ENCODE peak calls at places on chromosome 16, in nine cellular contexts. A is NCI-H1105 treated with DMSO at 0.1 percent for 48 hours; X is brain pericyte; H is Right ventricle myocardium superior; N is ACHN; Y is IMR-90; I is M059J; V is activated CD8-positive, alpha-beta T cell treated with anti-CD3 and anti-CD28 coated beads, Interleukin-2, amount 10 ng/mL, durations not matched to agents 7 days and 5 days; J is brain microvascular endothelial cell. R is an unnamed sample.

GRCh38 chr16:57284206-57284951 is at the start of gene PLLP:
- DNase-seq in I (peak), A (peak), X (no peak), Y (peak), N (peak), V (no peak), J (no peak), H (no peak), R (peak)

GRCh38 chr16:53429221-53429943 is 4.9 kb upstream of the RBL2 start:
- DNase-seq in N (no peak), H (no peak), A (peak), X (no peak), I (peak), J (peak), V (no peak), Y (peak), R (peak)

GRCh38 chr16:81036751-81037350 is 1.2 kb downstream of the ATMIN start:
- DNase-seq in I (no peak), X (no peak), H (no peak), J (no peak), V (no peak), A (no peak), N (no peak), Y (no peak), R (peak)

GRCh38 chr16:86609115-86609514 is 30.8 kb downstream of the FOXL1 start:
- DNase-seq in N (peak), V (no peak), I (peak), J (peak), A (no peak), Y (peak), X (no peak), H (no peak), R (no peak)

GRCh38 chr16:14302031-14302398 is 230.9 kb downstream of the MRTFB start:
- DNase-seq in H (peak), I (peak), X (no peak), N (peak), A (peak), Y (peak), V (no peak), J (no peak), R (peak)

GRCh38 chr16:57926041-57926440 is 44.9 kb downstream of the CNGB1 start:
- DNase-seq in Y (no peak), V (no peak), N (no peak), J (no peak), X (no peak), H (no peak), A (no peak), I (no peak), R (no peak)

GRCh38 chr16:69072640-69072974 is 32.8 kb upstream of the HAS3 start:
- DNase-seq in J (no peak), H (no peak), A (no peak), I (no peak), N (no peak), V (no peak), Y (no peak), X (no peak), R (no peak)

GRCh38 chr16:88650749-88651275 is at the start of gene CYBA:
- DNase-seq in H (peak), Y (peak), J (peak), N (peak), V (peak), A (peak), I (no peak), X (no peak), R (peak)

GRCh38 chr16:5938607-5939006 is 841.0 kb upstream of the EEF2KMT start:
- DNase-seq in Y (no peak), A (no peak), H (no peak), X (no peak), N (no peak), J (no peak), I (no peak), V (no peak), R (no peak)

GRCh38 chr16:75697571-75697970 is 3.7 kb downstream of the DUXB start:
- DNase-seq in H (no peak), J (no peak), N (no peak), I (no peak), V (no peak), Y (no peak), A (no peak), X (no peak), R (no peak)

GRCh38 chr16:58638148-58639036 is 8.8 kb upstream of the CNOT1 start:
- DNase-seq in J (peak), I (peak), A (no peak), N (peak), V (no peak), Y (peak), H (peak), X (no peak), R (peak)

GRCh38 chr16:2415085-2415484 is 14.2 kb upstream of the CCNF start:
- DNase-seq in V (no peak), I (no peak), Y (no peak), N (no peak), A (no peak), H (no peak), X (no peak), J (no peak), R (no peak)

GRCh38 chr16:67740391-67740790 is 21.3 kb upstream of the GFOD2 start:
- DNase-seq in Y (no peak), H (no peak), V (no peak), I (no peak), J (no peak), A (no peak), N (no peak), X (no peak), R (no peak)

GRCh38 chr16:10878644-10879498 is 1.9 kb downstream of the CIITA start:
- DNase-seq in H (peak), V (peak), Y (peak), I (peak), N (peak), A (no peak), X (no peak), J (peak), R (peak)

GRCh38 chr16:53695070-53695469 is 8.6 kb downstream of the RPGRIP1L start:
- DNase-seq in V (no peak), N (no peak), I (peak), X (no peak), H (no peak), A (no peak), J (peak), Y (peak), R (no peak)

GRCh38 chr16:67987460-67988160 is 7.3 kb upstream of the DPEP3 start:
- DNase-seq in N (no peak), A (no peak), Y (no peak), I (peak), X (no peak), V (no peak), J (no peak), H (no peak), R (no peak)

GRCh38 chr16:68707341-68708152 is 29.5 kb upstream of the CDH1 start:
- DNase-seq in V (no peak), H (peak), J (peak), N (peak), Y (no peak), A (no peak), I (peak), X (no peak), R (peak)

GRCh38 chr16:52871481-52871880 is 181.2 kb downstream of the CHD9NB start:
- DNase-seq in N (no peak), X (no peak), A (no peak), Y (no peak), I (no peak), H (no peak), J (no peak), V (no peak), R (no peak)

GRCh38 chr16:57889111-57889510 is 81.8 kb downstream of the CNGB1 start:
- DNase-seq in X (no peak), H (no peak), I (no peak), Y (no peak), N (no peak), V (no peak), A (no peak), J (no peak), R (no peak)

GRCh38 chr16:27894441-27894840 is 169.1 kb downstream of the GSG1L start:
- DNase-seq in A (no peak), Y (no peak), H (no peak), V (no peak), J (no peak), I (no peak), X (no peak), N (no peak), R (no peak)

GRCh38 chr16:80743772-80744171 is 60.6 kb downstream of the CDYL2 start:
- DNase-seq in H (no peak), Y (peak), J (no peak), A (no peak), N (no peak), V (no peak), I (peak), X (no peak), R (no peak)

R was measured in hepatocyte.